ENCODE peak calls at places on chromosomes 7 and 10, in six cellular contexts. F is left lung, P is uterus, E is SJCRH30, W is colonic mucosa, T is psoas muscle. A is an unnamed sample.

GRCh38 chr10:91006001-91006751 is 85.3 kb upstream of the ANKRD1 start:
- DNase-seq in F (no peak), P (peak), E (peak), W (peak), T (no peak), A (peak)

GRCh38 chr7:129037585-129037984 is 17.3 kb downstream of the TNPO3 start:
- DNase-seq in F (no peak), P (no peak), E (no peak), W (no peak), T (no peak), A (no peak)

GRCh38 chr10:125160856-125161569 is 650 bp upstream of the CTBP2 start:
- DNase-seq in F (peak), P (peak), E (peak), W (peak), T (peak), A (no peak)

GRCh38 chr7:39621784-39622411 is 1.5 kb upstream of the RALA start:
- DNase-seq in F (no peak), P (no peak), E (peak), W (no peak), T (no peak), A (no peak)

GRCh38 chr10:28177944-28178637 is 124.8 kb downstream of the MPP7 start:
- DNase-seq in F (no peak), P (no peak), E (peak), W (no peak), T (no peak), A (peak)

GRCh38 chr10:73917566-73918305 is 6.8 kb downstream of the PLAU start:
- DNase-seq in F (no peak), P (no peak), E (no peak), W (no peak), T (no peak), A (no peak)

GRCh38 chr7:31883761-31884164 is 186.4 kb downstream of the PDE1C start:
- DNase-seq in F (no peak), P (no peak), E (no peak), W (no peak), T (no peak), A (no peak)

GRCh38 chr7:134254311-134254710 is 62.4 kb downstream of the SLC35B4 start:
- DNase-seq in F (no peak), P (no peak), E (peak), W (no peak), T (no peak), A (no peak)

GRCh38 chr7:72403677-72404076 is 8.5 kb downstream of the CALN1 start:
- DNase-seq in F (no peak), P (no peak), E (no peak), W (no peak), T (no peak), A (no peak)

GRCh38 chr10:44046605-44047004 is 338.3 kb downstream of the CXCL12 start:
- DNase-seq in F (no peak), P (no peak), E (no peak), W (no peak), T (no peak), A (no peak)

GRCh38 chr7:70319057-70319456 is 720.8 kb downstream of the AUTS2 start:
- DNase-seq in F (no peak), P (no peak), E (no peak), W (no peak), T (no peak), A (no peak)

GRCh38 chr7:148503900-148504487 is 86.6 kb upstream of the C7orf33 start:
- DNase-seq in F (no peak), P (no peak), E (peak), W (no peak), T (no peak), A (peak)

GRCh38 chr7:354597-355470 is 64.9 kb downstream of the FOXL3 start:
- DNase-seq in F (peak), P (no peak), E (no peak), W (no peak), T (no peak), A (no peak)

GRCh38 chr10:10923029-10923668 is 94.5 kb upstream of the CELF2 start:
- DNase-seq in F (no peak), P (no peak), E (no peak), W (no peak), T (no peak), A (no peak)

GRCh38 chr7:18086165-18087030 is 58.8 kb upstream of the PRPS1L1 start:
- DNase-seq in F (peak), P (peak), E (peak), W (no peak), T (peak), A (no peak)

GRCh38 chr10:30013684-30014246 is 45.6 kb downstream of the JCAD start:
- DNase-seq in F (no peak), P (peak), E (no peak), W (no peak), T (peak), A (no peak)

GRCh38 chr10:89793649-89794254 is 92.4 kb downstream of the KIF20B start:
- DNase-seq in F (no peak), P (no peak), E (peak), W (peak), T (no peak), A (peak)

GRCh38 chr7:115293628-115294236 is 371.8 kb downstream of the MDFIC start:
- DNase-seq in F (no peak), P (no peak), E (no peak), W (no peak), T (no peak), A (no peak)

GRCh38 chr10:2681911-2682310 is 385.4 kb upstream of the PFKP start:
- DNase-seq in F (no peak), P (no peak), E (no peak), W (no peak), T (no peak), A (no peak)

GRCh38 chr7:100538348-100538653 is 702 bp upstream of the AGFG2 start:
- DNase-seq in F (no peak), P (no peak), E (no peak), W (no peak), T (no peak), A (no peak)

GRCh38 chr10:99396471-99396870 is 34.0 kb downstream of the GOT1 start:
- DNase-seq in F (no peak), P (no peak), E (peak), W (no peak), T (no peak), A (no peak)
- H3K27ac ChIP-seq in F (no peak), P (no peak), E (peak), W (no peak), T (peak), A (no peak)

GRCh38 chr10:306007-306406 is 170.8 kb downstream of the ZMYND11 start:
- DNase-seq in F (no peak), P (no peak), E (no peak), W (no peak), T (no peak), A (no peak)

GRCh38 chr10:307659-308058 is 172.4 kb downstream of the ZMYND11 start:
- DNase-seq in F (no peak), P (no peak), E (no peak), W (no peak), T (no peak), A (no peak)

GRCh38 chr10:306654-307185 is 171.5 kb downstream of the ZMYND11 start:
- DNase-seq in F (no peak), P (no peak), E (peak), W (no peak), T (no peak), A (no peak)

GRCh38 chr10:308572-309085 is 173.4 kb downstream of the ZMYND11 start:
- DNase-seq in F (no peak), P (no peak), E (no peak), W (peak), T (no peak), A (no peak)

DNA sequence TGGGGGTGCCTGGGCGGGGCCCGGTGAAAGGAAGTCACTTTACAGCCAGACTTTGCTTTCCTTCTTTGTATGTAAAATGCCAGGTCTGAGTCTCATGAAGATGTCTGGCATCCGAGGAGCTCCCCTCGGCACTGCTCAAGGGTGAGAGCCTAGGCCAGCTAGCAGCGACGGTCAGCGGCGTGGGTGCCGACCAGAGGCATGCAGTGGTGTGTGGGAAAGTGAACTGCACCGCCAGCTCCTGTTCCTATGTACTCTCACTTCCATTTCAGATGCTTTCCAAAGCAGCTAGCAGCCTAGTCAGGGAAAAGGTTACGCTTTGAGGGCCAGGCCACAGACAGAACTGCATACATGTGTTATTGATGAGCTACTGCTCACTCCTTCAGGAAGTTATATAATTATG is 172.8 kb downstream of the ZMYND11 start:
- DNase-seq in F (no peak), P (no peak), E (no peak), W (no peak), T (no peak), A (no peak)
- H3K27ac ChIP-seq in F (no peak), P (no peak), E (no peak), W (no peak), T (no peak), A (no peak)

GRCh38 chr7:44240983-44241510 is 40.3 kb downstream of the YKT6 start:
- DNase-seq in F (no peak), P (peak), E (peak), W (peak), T (peak), A (peak)
- H3K27ac ChIP-seq in F (no peak), P (no peak), E (no peak), W (no peak), T (no peak), A (no peak)

GRCh38 chr10:124124123-124124768 is 30.8 kb upstream of the CHST15 start:
- DNase-seq in F (no peak), P (no peak), E (no peak), W (no peak), T (no peak), A (no peak)

GRCh38 chr10:124126139-124126538 is 32.7 kb upstream of the CHST15 start:
- DNase-seq in F (no peak), P (no peak), E (no peak), W (no peak), T (no peak), A (no peak)

GRCh38 chr10:124125305-124126116 is 32.1 kb upstream of the CHST15 start:
- DNase-seq in F (no peak), P (no peak), E (no peak), W (no peak), T (no peak), A (peak)

GRCh38 chr10:124123141-124123540 is 29.7 kb upstream of the CHST15 start:
- DNase-seq in F (no peak), P (no peak), E (no peak), W (no peak), T (no peak), A (no peak)

DNA sequence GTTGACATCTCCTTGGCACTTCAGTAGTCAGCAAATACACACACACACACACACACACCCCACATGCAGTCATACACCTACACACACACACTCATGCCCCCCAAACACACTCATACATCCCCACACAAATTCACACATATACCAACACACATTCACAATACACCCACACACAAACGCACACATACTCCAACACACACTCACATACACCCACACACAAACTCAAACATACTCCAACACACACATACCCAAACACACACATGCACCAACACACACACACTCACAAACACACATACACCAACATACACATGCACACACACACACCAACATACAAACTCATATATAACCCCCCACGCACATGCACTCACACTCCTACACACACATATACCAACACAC is 31.4 kb upstream of the CHST15 start:
- DNase-seq in F (no peak), P (no peak), E (no peak), W (no peak), T (no peak), A (no peak)
- H3K27ac ChIP-seq in F (no peak), P (no peak), E (no peak), W (no peak), T (no peak), A (no peak)

DNA sequence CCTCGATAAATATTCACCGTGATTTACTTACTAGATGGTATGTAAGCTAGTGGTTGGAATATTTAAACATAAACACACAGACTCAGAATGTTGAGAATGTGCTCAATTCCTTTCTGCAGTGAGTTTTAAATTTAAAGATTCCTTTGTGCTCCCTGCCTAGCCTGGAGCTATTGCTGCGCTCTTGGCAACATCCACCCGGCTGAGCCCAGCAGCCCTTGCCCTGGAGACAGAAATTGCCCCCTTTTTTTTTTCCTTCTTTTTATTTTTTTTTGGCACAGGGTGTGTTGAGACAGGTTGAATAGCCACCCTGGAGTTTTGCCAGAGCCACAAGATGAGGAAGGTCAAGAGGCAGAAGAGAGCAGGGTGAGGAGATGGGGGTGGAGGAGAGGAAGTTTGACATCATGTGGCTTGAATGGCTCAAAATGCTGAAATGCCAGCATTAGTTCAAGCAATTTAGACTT is 180.8 kb downstream of the PRKCQ start:
- DNase-seq in F (no peak), P (no peak), E (no peak), W (peak), T (no peak), A (no peak)
- H3K27ac ChIP-seq in F (peak), P (no peak), E (no peak), W (no peak), T (no peak), A (no peak)

GRCh38 chr10:131427253-131427652 is 115.7 kb upstream of the TCERG1L start:
- DNase-seq in F (no peak), P (no peak), E (no peak), W (no peak), T (no peak), A (no peak)

GRCh38 chr10:131425752-131426529 is 114.4 kb upstream of the TCERG1L start:
- DNase-seq in F (peak), P (no peak), E (no peak), W (no peak), T (no peak), A (no peak)

GRCh38 chr10:131427901-131428300 is 116.4 kb upstream of the TCERG1L start:
- DNase-seq in F (peak), P (no peak), E (no peak), W (no peak), T (no peak), A (no peak)

GRCh38 chr10:131424836-131425506 is 113.5 kb upstream of the TCERG1L start:
- DNase-seq in F (peak), P (no peak), E (no peak), W (no peak), T (no peak), A (no peak)

GRCh38 chr10:131426530-131426898 is 115.0 kb upstream of the TCERG1L start:
- DNase-seq in F (peak), P (no peak), E (no peak), W (no peak), T (no peak), A (no peak)
- H3K27ac ChIP-seq in F (no peak), P (no peak), E (no peak), W (no peak), T (no peak), A (no peak)

A was measured in naive thymus-derived CD4-positive, alpha-beta T cell.